ENCODE peak calls at places on chromosomes 12 and 14, in ten cellular contexts. A is T-helper 17 cell; U is stimulated activated CD8-positive, alpha-beta memory T cell treated with anti-CD3 and anti-CD28 coated beads, Interleukin-15, amount 100 ng/mL, for 1 hour; C is fibroblast of lung; N is EL; T is germinal center; R is HTR-8/SVneo; P is stimulated activated CD4-positive, alpha-beta T cell treated with anti-CD3 and anti-CD28 coated beads, Interleukin-4, amount 100 ng/mL, for 24 hours; Q is lower lobe of right lung; K is amniotic stem cell. J is an unnamed sample.

GRCh38 chr14:85534435-85534834 is 4.5 kb downstream of the FLRT2 start:
- DNase-seq in T (no peak), A (no peak), P (no peak), R (no peak), Q (no peak), K (no peak), N (peak; percentile 21), C (peak; percentile 25), U (no peak), J (no peak)

GRCh38 chr14:74548881-74549280 is 55.3 kb downstream of the ISCA2 start:
- DNase-seq in U (no peak), K (no peak), N (no peak), P (no peak), A (no peak), Q (no peak), C (peak; percentile 85), R (no peak), T (no peak), J (no peak)

GRCh38 chr12:130424858-130425697 is 87.4 kb downstream of the PIWIL1 start:
- DNase-seq in U (no peak), C (no peak), R (no peak), K (no peak), Q (no peak), P (no peak), A (no peak), T (no peak), N (no peak), J (no peak)

GRCh38 chr14:100818221-100818699 is 7.7 kb upstream of the MEG3 start:
- DNase-seq in R (no peak), C (no peak), P (no peak), A (no peak), T (no peak), N (no peak), K (no peak), U (no peak), Q (no peak), J (no peak)

GRCh38 chr12:132380646-132381045 is 51.3 kb upstream of the GALNT9 start:
- DNase-seq in C (no peak), P (no peak), A (no peak), Q (no peak), K (no peak), N (no peak), U (no peak), T (no peak), R (no peak), J (no peak)

GRCh38 chr12:67789266-67789665 is 140.7 kb downstream of the DYRK2 start:
- DNase-seq in T (no peak), K (no peak), P (no peak), N (no peak), C (no peak), A (no peak), R (no peak), Q (no peak), U (no peak), J (no peak)

GRCh38 chr14:85387181-85387580 is 142.8 kb upstream of the FLRT2 start:
- DNase-seq in Q (no peak), A (no peak), C (no peak), N (peak; percentile 15), P (no peak), K (no peak), R (no peak), U (no peak), T (no peak), J (no peak)

GRCh38 chr12:131829351-131829794 is 1.2 kb downstream of the MMP17 start:
- DNase-seq in U (no peak), A (no peak), C (peak; percentile 22), R (no peak), Q (no peak), N (peak; percentile 57), T (no peak), P (no peak), K (no peak), J (no peak)

GRCh38 chr14:72636871-72637270 is 257.0 kb downstream of the DPF3 start:
- DNase-seq in C (no peak), U (no peak), Q (no peak), A (no peak), R (no peak), K (no peak), N (no peak), T (no peak), P (no peak), J (no peak)

GRCh38 chr12:100867639-100868393 is 73.2 kb downstream of the ANO4 start:
- DNase-seq in C (no peak), K (no peak), P (no peak), N (no peak), T (no peak), A (no peak), R (no peak), Q (no peak), U (no peak), J (no peak)

GRCh38 chr14:64929003-64929337 is 13.6 kb downstream of the GPX2 start:
- DNase-seq in T (no peak), N (no peak), C (no peak), U (no peak), Q (no peak), R (no peak), P (no peak), A (no peak), K (no peak), J (no peak)

GRCh38 chr12:77407951-77408350 is 342.6 kb upstream of the E2F7 start:
- DNase-seq in U (no peak), P (no peak), C (no peak), T (no peak), K (no peak), A (no peak), Q (no peak), N (no peak), R (no peak), J (no peak)

GRCh38 chr12:54173066-54173726 is 15.6 kb downstream of the SMUG1 start:
- DNase-seq in K (peak; percentile 1), Q (peak; percentile 50), T (peak; percentile 25), N (peak; percentile 52), U (no peak), C (peak; percentile 5), P (peak; percentile 22), R (no peak), A (peak; percentile 17), J (no peak)

GRCh38 chr12:108459106-108459505 is 56.0 kb upstream of the FICD start:
- DNase-seq in U (no peak), K (no peak), N (no peak), T (no peak), C (no peak), P (no peak), A (no peak), Q (no peak), R (no peak), J (no peak)

GRCh38 chr12:39441963-39442894 is 691 bp downstream of the KIF21A start:
- DNase-seq in Q (peak; percentile 50), R (peak; percentile 6), U (peak; percentile 6), A (peak; percentile 21), K (no peak), N (peak; percentile 40), C (peak; percentile 11), P (peak; percentile 65), T (peak; percentile 12), J (peak; percentile 15)

GRCh38 chr12:4579305-4580097 is 17.5 kb downstream of the DYRK4 start:
- DNase-seq in Q (no peak), C (peak; percentile 15), N (peak; percentile 5), R (no peak), P (no peak), U (no peak), K (no peak), T (peak; percentile 20), A (no peak), J (no peak)

GRCh38 chr12:95622879-95623278 is 71.6 kb upstream of the USP44 start:
- DNase-seq in Q (no peak), U (no peak), C (no peak), P (no peak), T (no peak), A (no peak), R (no peak), N (no peak), K (no peak), J (no peak)

GRCh38 chr14:29462772-29463171 is 464.9 kb downstream of the PRKD1 start:
- DNase-seq in N (no peak), P (no peak), T (no peak), Q (no peak), A (no peak), U (no peak), K (no peak), C (no peak), R (no peak), J (no peak)

GRCh38 chr14:75307700-75308379 is 29.2 kb downstream of the FOS start:
- DNase-seq in U (peak; percentile 42), K (peak; percentile 75), T (peak; percentile 65), P (peak; percentile 81), R (peak; percentile 89), Q (peak; percentile 86), A (peak; percentile 55), C (peak; percentile 86), N (peak; percentile 76), J (peak; percentile 32)

GRCh38 chr14:99266181-99267178 is 5.5 kb downstream of the BCL11B start:
- DNase-seq in K (peak; percentile 53), P (peak; percentile 92), C (peak; percentile 67), Q (peak; percentile 79), T (peak; percentile 57), A (peak; percentile 76), U (peak; percentile 87), R (peak; percentile 68), N (peak; percentile 53), J (peak; percentile 23)

GRCh38 chr12:19744760-19745218 is 305.5 kb downstream of the AEBP2 start:
- DNase-seq in Q (no peak), P (no peak), R (no peak), K (no peak), C (peak; percentile 89), U (no peak), T (no peak), A (no peak), N (peak; percentile 19), J (peak; percentile 94)

GRCh38 chr12:111438501-111438900 is 32.8 kb downstream of the SH2B3 start:
- DNase-seq in R (peak; percentile 45), A (no peak), C (peak; percentile 25), T (no peak), Q (no peak), K (no peak), P (peak; percentile 61), N (peak; percentile 65), U (peak; percentile 54), J (peak; percentile 68)

J was measured in astrocyte.